ENCODE peak calls at places on chromosomes 6 and 20, in eight cellular contexts. C is cardiac fibroblast; M is amniotic stem cell; R is neuronal stem cell; B is small intestine; L is SK-N-DZ; T is midbrain; H is naive thymus-derived CD8-positive, alpha-beta T cell. W is an unnamed sample.

GRCh38 chr6:163218361-163218894 is 196.1 kb upstream of the QKI start:
- DNase-seq in R (no peak), M (no peak), H (no peak), C (no peak), T (no peak), L (no peak), B (no peak), W (no peak)

GRCh38 chr6:112163295-112164257 is 76.2 kb downstream of the FAM229B start:
- DNase-seq in H (peak), T (peak), B (peak), C (peak), M (peak), L (peak), R (peak), W (peak)

GRCh38 chr6:166515072-166515810 is 71.2 kb downstream of the RAMACL start:
- DNase-seq in M (peak), T (no peak), R (no peak), C (peak), L (no peak), H (no peak), B (no peak), W (no peak)

GRCh38 chr6:137432054-137432545 is 62.1 kb downstream of the OLIG3 start:
- DNase-seq in C (no peak), T (no peak), M (no peak), R (no peak), L (no peak), B (no peak), H (no peak), W (no peak)

GRCh38 chr6:19851273-19852089 is 14.3 kb downstream of the ID4 start:
- DNase-seq in B (peak), T (peak), L (peak), R (peak), C (peak), H (no peak), M (peak), W (no peak)

GRCh38 chr6:33746651-33747100 is at the start of gene IP6K3:
- DNase-seq in T (peak), M (no peak), H (no peak), R (no peak), C (no peak), L (no peak), B (no peak), W (no peak)

GRCh38 chr20:13487202-13487601 is 151.5 kb downstream of the TASP1 start:
- DNase-seq in B (no peak), R (no peak), M (no peak), L (no peak), T (no peak), H (no peak), C (no peak), W (no peak)

GRCh38 chr6:148565931-148566663 is 180.7 kb upstream of the UST start:
- DNase-seq in C (peak), M (peak), L (no peak), H (no peak), R (no peak), T (no peak), B (no peak), W (peak)

GRCh38 chr6:13014551-13015378 is 298.2 kb downstream of the PHACTR1 start:
- DNase-seq in L (peak), C (no peak), T (no peak), H (no peak), M (no peak), R (no peak), B (peak), W (no peak)

GRCh38 chr6:79984261-79984660 is 20.2 kb upstream of the TTK start:
- DNase-seq in T (no peak), B (no peak), H (peak), R (no peak), M (no peak), L (no peak), C (peak), W (no peak)

GRCh38 chr20:34083137-34083536 is 28.9 kb downstream of the EIF2S2 start:
- DNase-seq in H (no peak), C (peak), L (no peak), M (no peak), B (peak), R (no peak), T (no peak), W (peak)

GRCh38 chr20:59074456-59074855 is 31.9 kb upstream of the PRELID3B start:
- DNase-seq in R (no peak), T (no peak), B (no peak), M (no peak), L (no peak), C (peak), H (no peak), W (no peak)

GRCh38 chr6:12602951-12603710 is 113.4 kb upstream of the PHACTR1 start:
- DNase-seq in T (peak), M (peak), L (peak), B (peak), R (no peak), H (no peak), C (peak), W (no peak)

GRCh38 chr6:89828988-89829590 is 591 bp upstream of the CASP8AP2 start:
- DNase-seq in R (no peak), M (no peak), C (no peak), H (no peak), T (no peak), L (no peak), B (no peak), W (no peak)

GRCh38 chr20:62548483-62548882 is 72.7 kb upstream of the GATA5 start:
- DNase-seq in C (no peak), B (no peak), T (no peak), R (no peak), H (no peak), L (no peak), M (no peak), W (no peak)

GRCh38 chr20:3164763-3165410 is 5.2 kb upstream of the FASTKD5 start:
- DNase-seq in C (no peak), B (no peak), R (no peak), T (no peak), H (no peak), L (no peak), M (no peak), W (no peak)

GRCh38 chr20:39800111-39800510 is 838.0 kb downstream of the DHX35 start:
- DNase-seq in C (peak), H (no peak), R (no peak), T (no peak), B (no peak), L (no peak), M (no peak), W (no peak)

GRCh38 chr20:47334022-47334551 is 22.4 kb downstream of the ZMYND8 start:
- DNase-seq in R (no peak), M (peak), T (peak), C (peak), L (no peak), B (peak), H (no peak), W (no peak)

GRCh38 chr6:31144970-31145340 is 6.1 kb upstream of the PSORS1C2 start:
- DNase-seq in B (peak), T (no peak), M (no peak), L (no peak), C (no peak), R (no peak), H (no peak), W (no peak)

GRCh38 chr6:124882580-124883393 is 79.5 kb upstream of the RNF217 start:
- DNase-seq in C (peak), H (no peak), L (no peak), T (no peak), M (no peak), B (no peak), R (no peak), W (no peak)

GRCh38 chr6:53530346-53530745 is 14.6 kb downstream of the GCLC start:
- DNase-seq in C (peak), R (no peak), M (no peak), L (no peak), T (no peak), H (no peak), B (no peak), W (no peak)

GRCh38 chr6:14721103-14721758 is 524.6 kb upstream of the JARID2 start:
- DNase-seq in R (no peak), T (no peak), C (peak), H (no peak), L (no peak), M (no peak), B (peak), W (no peak)

GRCh38 chr6:168219804-168220203 is 99.8 kb downstream of the DACT2 start:
- DNase-seq in R (no peak), T (no peak), M (no peak), L (no peak), B (no peak), C (no peak), H (no peak), W (no peak)

GRCh38 chr20:50214226-50215024 is 23.8 kb downstream of the CEBPB start:
- DNase-seq in T (no peak), R (no peak), L (no peak), B (no peak), H (no peak), M (no peak), C (no peak), W (no peak)

GRCh38 chr6:36755435-36756348 is 58.1 kb downstream of the RAB44 start:
- DNase-seq in T (no peak), R (no peak), H (no peak), B (peak), C (peak), L (no peak), M (no peak), W (no peak)

GRCh38 chr6:5782783-5783567 is 223.8 kb downstream of the NRN1 start:
- DNase-seq in C (no peak), R (no peak), T (peak), B (peak), M (no peak), L (no peak), H (no peak), W (no peak)

GRCh38 chr6:39560915-39561314 is 164.3 kb downstream of the KIF6 start:
- DNase-seq in C (no peak), R (no peak), T (no peak), L (no peak), B (no peak), H (no peak), M (no peak), W (no peak)

GRCh38 chr6:155187994-155188706 is 75.7 kb upstream of the CLDN20 start:
- DNase-seq in L (no peak), H (no peak), B (no peak), M (no peak), T (no peak), R (no peak), C (peak), W (no peak)

GRCh38 chr6:52420668-52421358 is 671 bp downstream of the EFHC1 start:
- DNase-seq in R (peak), L (peak), B (peak), H (no peak), M (no peak), T (no peak), C (peak), W (no peak)

GRCh38 chr6:56250266-56250665 is 2.9 kb upstream of the COL21A1 start:
- DNase-seq in T (no peak), H (no peak), C (no peak), B (no peak), L (peak), R (no peak), M (no peak), W (no peak)

GRCh38 chr6:149896491-149896890 is 1.4 kb downstream of the RAET1E start:
- DNase-seq in T (no peak), H (no peak), L (no peak), R (no peak), C (peak), B (no peak), M (no peak), W (no peak)

GRCh38 chr20:64041781-64042771 is 6.1 kb downstream of the C20orf204 start:
- DNase-seq in M (no peak), T (no peak), R (no peak), H (no peak), L (no peak), B (no peak), C (no peak), W (no peak)

GRCh38 chr6:167781066-167781767 is 45.5 kb upstream of the AFDN start:
- DNase-seq in T (no peak), L (no peak), M (no peak), H (no peak), B (no peak), C (no peak), R (no peak), W (no peak)

GRCh38 chr20:3509064-3509463 is 38.2 kb downstream of the ATRN start:
- DNase-seq in H (no peak), T (no peak), L (no peak), B (no peak), C (no peak), M (no peak), R (no peak), W (no peak)

GRCh38 chr6:17600527-17601388 is 656 bp downstream of the FAM8A1 start:
- DNase-seq in T (peak), L (peak), R (peak), B (peak), M (peak), C (no peak), H (peak), W (peak)

GRCh38 chr6:143496974-143497373 is 14.5 kb downstream of the FUCA2 start:
- DNase-seq in M (no peak), R (no peak), L (no peak), C (no peak), B (no peak), H (no peak), T (no peak), W (no peak)

GRCh38 chr6:167409689-167410088 is 84.8 kb downstream of the TTLL2 start:
- DNase-seq in L (no peak), M (no peak), H (no peak), B (no peak), T (no peak), C (no peak), R (no peak), W (no peak)